ENCODE peak calls at places on chromosomes 12 and 14, in five cellular contexts. J is IMR-90, O is mesenchymal stem cell, G is trophoblast cell, S is H1. M is an unnamed sample.

GRCh38 chr14:69666112-69666511 is 54.7 kb downstream of the SUSD6 start:
- DNase-seq in O (no peak), G (no peak), J (no peak), S (no peak), M (no peak)

GRCh38 chr14:96252323-96253052 is 3.5 kb upstream of the BDKRB1 start:
- DNase-seq in J (no peak), S (no peak), G (no peak), O (no peak), M (no peak)

GRCh38 chr14:51595831-51596472 is 55.8 kb upstream of the FRMD6 start:
- DNase-seq in J (no peak), O (no peak), S (no peak), G (no peak), M (no peak)

GRCh38 chr14:68795602-68796417 is 2.9 kb upstream of the ZFP36L1 start:
- DNase-seq in O (peak; percentile 92), G (peak; percentile 89), J (peak; percentile 79), S (peak; percentile 86), M (no peak)

GRCh38 chr14:54772451-54772881 is 130.2 kb downstream of the GCH1 start:
- DNase-seq in J (peak; percentile 59), O (peak; percentile 71), G (peak; percentile 87), S (no peak), M (no peak)

GRCh38 chr14:98594156-98594555 is 677.8 kb downstream of the BCL11B start:
- DNase-seq in O (no peak), J (no peak), G (no peak), S (no peak), M (no peak)

GRCh38 chr12:53751336-53752191 is at the start of gene CISTR:
- DNase-seq in G (peak; percentile 27), J (no peak), S (peak; percentile 73), O (peak; percentile 20), M (peak; percentile 78)

GRCh38 chr14:29799718-29800117 is 127.9 kb downstream of the PRKD1 start:
- DNase-seq in J (no peak), O (no peak), G (no peak), S (no peak), M (no peak)

GRCh38 chr14:55662757-55663156 is 82.8 kb downstream of the KTN1 start:
- DNase-seq in O (no peak), S (no peak), J (no peak), G (no peak), M (no peak)

GRCh38 chr12:76409074-76409473 is 60.9 kb upstream of the BBS10 start:
- DNase-seq in J (no peak), O (no peak), G (no peak), S (no peak), M (no peak)

GRCh38 chr14:54893151-54893760 is 9.4 kb downstream of the GCH1 start:
- DNase-seq in O (peak; percentile 84), G (peak; percentile 95), S (no peak), J (peak; percentile 80), M (no peak)

GRCh38 chr14:104361101-104361591 is 218.4 kb upstream of the C14orf180 start:
- DNase-seq in J (no peak), O (no peak), G (no peak), S (no peak), M (no peak)

GRCh38 chr12:59087077-59087673 is 166.9 kb upstream of the LRIG3 start:
- DNase-seq in J (peak; percentile 39), O (peak; percentile 32), S (no peak), G (no peak), M (no peak)

GRCh38 chr14:101004954-101005353 is 101.4 kb upstream of the RTL1 start:
- DNase-seq in O (no peak), S (peak; percentile 10), G (no peak), J (peak; percentile 87), M (no peak)

GRCh38 chr12:54991161-54991991 is 6.8 kb upstream of the TESPA1 start:
- DNase-seq in G (no peak), S (no peak), O (no peak), J (no peak), M (no peak)

GRCh38 chr12:116074686-116075085 is 202.8 kb downstream of the MED13L start:
- DNase-seq in S (no peak), O (no peak), G (peak; percentile 19), J (no peak), M (no peak)

GRCh38 chr12:58915634-58916033 is 4.7 kb downstream of the LRIG3 start:
- DNase-seq in J (peak; percentile 71), S (no peak), G (no peak), O (peak; percentile 71), M (no peak)

GRCh38 chr12:84856156-84856900 is 56.3 kb downstream of the SLC6A15 start:
- DNase-seq in S (no peak), J (no peak), O (peak; percentile 6), G (no peak), M (no peak)

GRCh38 chr14:104697892-104698583 is 8.6 kb downstream of the INF2 start:
- DNase-seq in J (no peak), O (no peak), G (no peak), S (no peak), M (no peak)

GRCh38 chr12:98002887-98003493 is 512.4 kb upstream of the TMPO start:
- DNase-seq in J (peak; percentile 1), G (peak; percentile 63), S (peak; percentile 75), O (peak; percentile 40), M (peak; percentile 59)

GRCh38 chr12:11876301-11876700 is 194.4 kb upstream of the BCL2L14 start:
- DNase-seq in J (no peak), O (no peak), S (no peak), G (no peak), M (no peak)

GRCh38 chr12:103833095-103833777 is 7.8 kb downstream of the NT5DC3 start:
- DNase-seq in O (no peak), G (no peak), S (no peak), J (peak; percentile 51), M (no peak)

GRCh38 chr14:86334355-86334754 is 804.4 kb downstream of the FLRT2 start:
- DNase-seq in J (peak; percentile 55), O (peak; percentile 44), G (no peak), S (no peak), M (no peak)

GRCh38 chr12:108858399-108859074 is 1.2 kb upstream of the SSH1 start:
- DNase-seq in O (no peak), S (no peak), J (no peak), G (no peak), M (no peak)

GRCh38 chr12:93745304-93745703 is 68.1 kb downstream of the CRADD start:
- DNase-seq in O (no peak), S (no peak), J (no peak), G (no peak), M (no peak)

GRCh38 chr14:24390696-24391468 is 7.9 kb upstream of the NYNRIN start:
- DNase-seq in G (no peak), J (no peak), S (no peak), O (no peak), M (no peak)

GRCh38 chr12:49369723-49370145 is 2.5 kb downstream of the SPATS2 start:
- DNase-seq in O (peak; percentile 65), S (no peak), G (peak; percentile 71), J (peak; percentile 54), M (no peak)

GRCh38 chr14:30994681-30995620 is 30.5 kb upstream of the AP4S1 start:
- DNase-seq in J (peak; percentile 32), G (no peak), O (peak; percentile 55), S (no peak), M (no peak)

GRCh38 chr14:51318777-51319176 is 78.7 kb downstream of the TMX1 start:
- DNase-seq in J (no peak), G (no peak), O (no peak), S (no peak), M (no peak)

GRCh38 chr12:52608826-52609630 is 7.8 kb upstream of the KRT72 start:
- DNase-seq in J (no peak), G (no peak), S (peak; percentile 35), O (no peak), M (no peak)

GRCh38 chr12:101779626-101780025 is 40.4 kb upstream of the SYCP3 start:
- DNase-seq in O (no peak), G (no peak), J (no peak), S (no peak), M (no peak)

GRCh38 chr12:110860833-110861291 is 14.1 kb downstream of the CCDC63 start:
- DNase-seq in O (peak; percentile 6), S (no peak), J (no peak), G (no peak), M (peak; percentile 91)
- H4K91ac ChIP-seq in O (no peak overlapping the region), S (no peak overlapping the region), J (no peak overlapping the region), G (no peak overlapping the region), M (no peak overlapping the region)

GRCh38 chr14:75059642-75060041 is 4.2 kb downstream of the ACYP1 start:
- DNase-seq in S (no peak), J (peak; percentile 26), O (peak; percentile 37), G (no peak), M (no peak)

GRCh38 chr14:75064205-75064567 is 362 bp upstream of the ACYP1 start:
- DNase-seq in O (no peak), S (no peak), G (no peak), J (no peak), M (no peak)

GRCh38 chr14:75063491-75064204 is at the start of gene ACYP1:
- DNase-seq in O (peak; percentile 89), G (peak; percentile 92), S (peak; percentile 99), J (peak; percentile 84), M (peak; percentile 90)

GRCh38 chr14:75060420-75060819 is 3.4 kb downstream of the ACYP1 start:
- DNase-seq in S (no peak), O (no peak), G (no peak), J (no peak), M (no peak)

GRCh38 chr14:75063013-75063412 is 811 bp downstream of the ACYP1 start:
- DNase-seq in G (no peak), J (no peak), S (no peak), O (no peak), M (no peak)
- H3K36me3 ChIP-seq in G (no peaks in the 10 kb centered on the region), J (no peaks in the 10 kb centered on the region), S (no peaks in the 10 kb centered on the region), O (no peaks in the 10 kb centered on the region), M (no peaks in the 10 kb centered on the region)

DNA sequence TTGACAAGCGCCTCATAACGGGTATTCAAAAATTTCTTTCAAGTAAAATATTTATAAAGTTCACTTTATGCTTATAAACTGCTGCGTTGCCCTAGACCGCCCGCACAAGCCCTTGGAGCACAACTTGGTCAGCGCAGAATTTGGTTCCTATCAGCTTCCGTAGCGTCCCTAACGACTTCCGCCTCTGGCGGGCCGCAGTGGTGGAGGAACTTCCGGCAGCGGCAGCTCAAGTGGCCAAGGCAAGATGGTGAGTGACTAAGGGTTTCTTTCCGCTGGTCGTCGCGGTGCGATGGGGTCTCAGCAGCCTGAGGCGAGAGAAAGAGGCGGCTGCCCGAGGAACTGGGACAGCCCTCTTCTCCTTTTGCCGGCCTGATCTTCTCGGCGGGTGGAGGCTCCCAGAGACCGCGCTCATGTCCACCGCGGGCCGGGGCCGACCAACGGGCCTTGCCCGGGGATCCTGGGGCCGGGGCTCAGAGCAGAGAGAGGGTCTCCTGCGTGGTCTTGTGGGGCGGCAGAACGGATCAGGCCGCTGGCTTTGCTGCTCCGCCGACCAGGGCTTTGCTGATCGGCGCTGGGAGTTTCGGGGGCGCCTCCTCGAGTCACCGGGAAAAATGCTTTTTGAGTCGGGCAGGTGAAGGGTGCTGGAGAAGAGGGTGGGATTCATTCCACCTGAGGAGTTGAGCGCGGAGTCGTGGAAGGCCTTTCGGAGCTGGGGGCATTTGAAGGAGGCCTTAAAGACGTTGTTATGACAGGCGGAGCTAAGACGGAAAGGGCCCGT is at the start of gene PSMC1:
- DNase-seq in S (peak; percentile 78), J (peak; percentile 97), O (peak; percentile 96), G (peak; percentile 96), M (peak; percentile 69)
- H4K91ac ChIP-seq in S (no peak within 1 kb of the TSS), J (peak within 1 kb of the TSS; percentile 81), O (peak within 1 kb of the TSS; percentile 73), G (peak within 1 kb of the TSS; percentile 90), M (no peak within 1 kb of the TSS)

GRCh38 chr12:111546758-111547383 is 52.2 kb downstream of the ATXN2 start:
- DNase-seq in S (no peak), O (no peak), J (peak; percentile 26), G (no peak), M (no peak)
- H3K36me3 ChIP-seq in S (peaks cover 2% of the 10 kb centered on the region), O (peaks cover 13% of the 10 kb centered on the region), J (peaks cover 40% of the 10 kb centered on the region), G (peaks cover 25% of the 10 kb centered on the region), M (peaks cover 4% of the 10 kb centered on the region)

GRCh38 chr12:22407397-22407796 is 72.9 kb upstream of the ST8SIA1 start:
- DNase-seq in O (no peak), G (no peak), J (no peak), S (no peak), M (no peak)
- H4K91ac ChIP-seq in O (no peak overlapping the region), G (no peak overlapping the region), J (no peak overlapping the region), S (no peak overlapping the region), M (no peak overlapping the region)